ENCODE peak calls at places on chromosomes 1 and 21, in seven cellular contexts. G is pancreas, E is dorsolateral prefrontal cortex, K is lower lobe of right lung, Z is Peyer's patch, Y is OCI-LY7, H is tibial artery. N is an unnamed sample.

GRCh38 chr1:50427818-50428779 is 4.9 kb upstream of the DMRTA2 start:
- DNase-seq in Y (no peak), Z (no peak), E (no peak), K (no peak), H (no peak), G (no peak), N (no peak)

GRCh38 chr21:43277481-43278351 is 108.9 kb downstream of the CRYAA start:
- DNase-seq in H (no peak), E (no peak), K (peak), Y (no peak), G (peak), Z (no peak), N (no peak)

GRCh38 chr1:212566522-212567479 is 41.8 kb upstream of the ATF3 start:
- DNase-seq in G (no peak), K (no peak), Z (no peak), H (no peak), Y (peak), E (no peak), N (peak)

GRCh38 chr1:2557146-2558029 is 1.2 kb downstream of the TNFRSF14 start:
- DNase-seq in K (no peak), G (peak), Z (no peak), E (no peak), Y (no peak), H (no peak), N (no peak)

GRCh38 chr1:174044418-174045222 is 22.5 kb upstream of the RC3H1 start:
- DNase-seq in G (no peak), H (no peak), Y (no peak), K (no peak), Z (no peak), E (no peak), N (no peak)

GRCh38 chr1:55252942-55253589 is 37.9 kb upstream of the USP24 start:
- DNase-seq in Y (no peak), K (no peak), G (peak), H (no peak), E (no peak), Z (no peak), N (no peak)

GRCh38 chr1:35031103-35031452 is 667 bp downstream of the ZMYM6 start:
- DNase-seq in K (no peak), Z (peak), Y (peak), E (no peak), G (no peak), H (no peak), N (no peak)

GRCh38 chr1:23369335-23370013 is at the start of gene ZNF436:
- DNase-seq in H (peak), Z (peak), G (peak), Y (peak), E (no peak), K (peak), N (no peak)

GRCh38 chr1:64001038-64001437 is 202.4 kb upstream of the UBE2U start:
- DNase-seq in G (no peak), K (no peak), Y (no peak), E (no peak), H (no peak), Z (no peak), N (no peak)

GRCh38 chr1:244248426-244248825 is 197.3 kb downstream of the ZBTB18 start:
- DNase-seq in Z (no peak), H (no peak), K (no peak), E (no peak), G (no peak), Y (no peak), N (no peak)

GRCh38 chr1:53305650-53306049 is 22.2 kb downstream of the LRP8 start:
- DNase-seq in H (no peak), K (peak), E (no peak), G (no peak), Y (no peak), Z (no peak), N (no peak)

GRCh38 chr1:214454619-214455396 is 96.6 kb downstream of the PTPN14 start:
- DNase-seq in Z (no peak), K (no peak), H (no peak), G (no peak), Y (no peak), E (no peak), N (peak)

GRCh38 chr1:242738702-242739225 is 214.3 kb upstream of the PLD5 start:
- DNase-seq in H (no peak), Z (no peak), G (no peak), E (no peak), Y (no peak), K (no peak), N (no peak)

GRCh38 chr21:46078322-46078981 is 19.5 kb upstream of the COL6A2 start:
- DNase-seq in E (no peak), G (no peak), H (peak), K (peak), Z (peak), Y (no peak), N (no peak)

GRCh38 chr21:8993943-8994639 is 1527.3 kb upstream of the TPTE start:
- DNase-seq in K (no peak), H (no peak), E (no peak), Y (no peak), G (no peak), Z (no peak), N (no peak)

GRCh38 chr1:177183801-177184200 is 13.0 kb downstream of the BRINP2 start:
- DNase-seq in G (no peak), H (no peak), E (no peak), K (no peak), Y (no peak), Z (no peak), N (no peak)

GRCh38 chr1:177181631-177182291 is 11.0 kb downstream of the BRINP2 start:
- DNase-seq in K (peak), E (peak), H (peak), G (peak), Y (peak), Z (no peak), N (peak)

GRCh38 chr1:177185209-177185608 is 14.5 kb downstream of the BRINP2 start:
- DNase-seq in Z (no peak), E (no peak), G (no peak), H (no peak), K (no peak), Y (no peak), N (no peak)

DNA sequence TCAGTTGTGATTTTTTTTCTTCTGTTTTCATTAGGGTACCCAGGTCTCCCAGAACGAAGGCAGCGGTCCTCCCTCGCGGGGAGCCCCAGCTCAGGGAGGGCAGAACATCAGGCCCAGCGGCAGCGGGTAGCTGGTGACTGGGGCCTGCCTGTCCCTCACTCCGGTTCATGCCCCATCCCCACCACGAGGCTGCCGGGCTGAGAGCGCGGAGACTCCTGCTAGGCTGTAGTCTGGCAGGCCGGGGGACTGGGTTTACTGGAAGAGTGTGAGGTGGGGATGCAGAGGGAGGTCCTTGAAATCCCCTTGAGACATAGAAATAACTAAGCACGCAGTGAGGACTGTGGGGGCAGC is 10.5 kb downstream of the BRINP2 start:
- DNase-seq in Y (no peak), E (no peak), K (no peak), Z (no peak), G (peak), H (no peak), N (no peak)
- H3K4me3 ChIP-seq in Y (no peak), E (peak), K (peak), Z (peak), G (no peak), H (no peak), N (peak)

GRCh38 chr1:111758373-111758772 is 2.7 kb downstream of the DDX20 start:
- DNase-seq in E (no peak), Y (peak), G (no peak), Z (no peak), H (no peak), K (no peak), N (no peak)
- TF ChIP-seq CTCF in E (no peak), Y (peak), G (no peak), Z (no peak), H (no peak), K (no peak), N (no peak)

GRCh38 chr1:218499911-218500310 is 154.8 kb downstream of the TGFB2 start:
- DNase-seq in E (no peak), K (no peak), G (no peak), Y (no peak), Z (no peak), H (no peak), N (no peak)

GRCh38 chr1:218496561-218496960 is 151.4 kb downstream of the TGFB2 start:
- DNase-seq in Z (no peak), E (no peak), G (no peak), Y (no peak), K (no peak), H (no peak), N (peak)

GRCh38 chr1:218499021-218499691 is 154.0 kb downstream of the TGFB2 start:
- DNase-seq in H (no peak), Z (no peak), Y (no peak), G (no peak), K (no peak), E (no peak), N (peak)

GRCh38 chr1:218495931-218496330 is 150.8 kb downstream of the TGFB2 start:
- DNase-seq in Z (no peak), K (no peak), E (no peak), Y (no peak), G (no peak), H (no peak), N (no peak)

DNA sequence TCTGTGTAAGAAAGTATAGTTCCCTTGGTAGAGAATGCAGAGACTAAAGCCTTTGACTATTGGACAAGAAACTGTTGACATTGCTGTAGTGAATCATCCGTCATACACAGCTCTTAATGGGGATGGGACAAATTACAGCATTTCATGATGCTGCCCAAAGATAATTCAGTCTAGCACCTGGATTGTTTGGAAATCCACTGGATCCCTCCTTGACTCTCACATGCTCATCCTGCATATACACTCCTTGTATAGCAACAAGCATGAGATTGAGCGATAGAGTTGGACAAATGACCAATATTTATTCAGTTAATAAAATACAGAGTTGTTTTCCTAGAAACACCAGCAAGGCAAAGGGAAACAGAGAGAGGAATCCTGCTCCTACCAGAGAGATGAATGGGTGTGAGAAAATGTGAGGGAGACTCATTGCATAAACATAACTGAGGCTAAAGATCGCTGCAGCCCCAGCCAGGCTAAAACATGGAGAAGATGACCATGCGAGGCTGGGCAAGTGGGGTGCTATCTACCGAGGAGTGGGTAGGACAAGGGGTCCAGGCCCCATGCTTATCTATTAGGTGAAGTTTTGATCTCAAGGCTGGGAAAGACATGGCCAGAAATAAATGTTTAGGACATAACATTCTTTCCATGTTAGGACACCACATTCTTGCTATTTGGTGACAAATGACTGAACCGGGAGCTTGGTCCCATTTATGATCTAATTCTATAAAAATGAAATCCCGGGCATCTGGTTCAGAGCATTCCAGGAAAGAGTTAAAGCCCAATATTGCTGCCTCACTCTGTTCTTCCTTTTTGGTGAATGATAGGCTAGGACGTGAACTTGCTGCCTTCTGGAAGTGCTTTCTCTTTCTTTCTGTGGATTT is 153.2 kb downstream of the TGFB2 start:
- DNase-seq in K (no peak), G (no peak), Y (no peak), Z (no peak), E (no peak), H (no peak), N (no peak)
- H3K4me3 ChIP-seq in K (peak), G (no peak), Y (no peak), Z (peak), E (no peak), H (peak), N (peak)

GRCh38 chr1:228463559-228464455 is 23.4 kb upstream of the RNF187 start:
- DNase-seq in Z (peak), K (no peak), H (no peak), G (no peak), Y (peak), E (no peak), N (no peak)
- TF ChIP-seq CTCF in Z (no peak), K (no peak), H (no peak), G (no peak), Y (peak), E (no peak), N (peak)

DNA sequence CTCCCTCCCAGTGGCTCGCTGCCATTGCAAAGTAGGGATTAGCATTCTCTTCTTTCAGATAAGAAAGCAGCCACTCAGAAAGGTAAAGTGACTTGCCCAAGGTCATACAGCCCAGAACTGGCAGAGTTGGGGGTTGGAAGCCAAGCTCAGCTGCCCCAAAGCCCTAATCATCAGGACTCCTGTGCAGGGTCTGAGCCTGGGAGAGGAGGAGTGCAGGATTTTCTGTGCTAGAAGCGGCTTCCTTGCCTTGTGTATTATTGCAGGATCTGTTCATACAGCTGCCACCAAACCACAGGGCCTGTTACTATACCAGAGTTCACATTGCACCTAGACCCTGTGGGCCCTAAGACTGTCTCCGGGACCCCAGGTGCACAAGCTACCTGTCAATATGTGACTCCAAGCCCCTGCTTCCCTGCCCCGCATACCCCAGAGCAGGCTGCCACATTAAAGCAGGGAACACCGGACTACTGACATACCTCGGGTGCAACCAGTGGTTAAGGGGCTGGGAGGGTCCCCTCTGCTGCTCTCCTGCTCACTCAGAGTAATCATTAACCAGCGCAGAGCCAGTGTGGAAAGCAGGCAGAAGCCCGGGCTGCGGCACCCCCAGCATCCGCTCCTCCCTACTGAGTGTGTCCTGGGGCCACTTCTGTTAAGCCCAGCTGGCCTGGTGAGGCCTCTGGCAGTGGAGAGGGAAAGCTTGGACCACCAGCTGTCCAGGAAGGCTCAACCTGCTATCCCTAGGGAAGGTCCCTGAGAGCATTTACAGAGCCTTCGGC is 15.8 kb downstream of the HSPG2 start:
- DNase-seq in Z (no peak), K (no peak), H (no peak), G (no peak), E (no peak), Y (no peak), N (no peak)
- H3K4me3 ChIP-seq in Z (no peak), K (no peak), H (no peak), G (no peak), E (no peak), Y (no peak), N (no peak)

DNA sequence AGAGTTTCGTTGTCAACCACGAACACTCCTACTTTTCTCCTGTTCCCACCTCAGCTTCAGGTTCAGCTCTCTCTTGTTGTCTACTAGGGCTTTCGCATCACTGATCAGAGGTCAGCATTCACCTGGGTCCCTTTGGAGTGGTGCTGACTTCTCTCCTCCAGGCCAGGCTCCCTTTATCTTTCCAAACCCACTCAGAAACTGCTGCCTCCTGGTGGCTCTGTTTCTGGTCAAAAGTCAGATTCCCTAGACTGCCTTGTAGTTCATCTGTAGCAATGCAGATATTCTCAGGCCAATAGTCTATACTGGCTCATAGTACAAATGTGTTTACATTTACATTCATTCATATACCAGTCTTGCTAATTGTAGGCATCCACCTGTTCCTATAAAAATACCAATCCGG is 6.4 kb upstream of the ERI3 start:
- DNase-seq in Z (no peak), E (no peak), Y (no peak), G (no peak), H (no peak), K (no peak), N (no peak)
- TF ChIP-seq CTCF in Z (no peak), E (no peak), Y (no peak), G (no peak), H (no peak), K (no peak), N (peak)

N was measured in HFF-Myc.